ENCODE peak calls at places on chromosomes 12 and 14, in five cellular contexts. One of them, this sample, is unnamed.
A peak's percentile ranks its signal among the peaks of the same experiment; 100 is the strongest.

GRCh38 chr12:45518516-45519235 is 210.8 kb upstream of the ARID2 start:
- DNase-seq in OCI-LY7: no peak
- DNase-seq in neural progenitor cell: no peak
- DNase-seq in mesenchymal stem cell: no peak
- DNase-seq in IMR-90: no peak
- DNase-seq in this sample: no peak

GRCh38 chr12:4909734-4910501 is at the start of gene KCNA1:
- DNase-seq in neural progenitor cell: peak; percentile 68
- DNase-seq in mesenchymal stem cell: no peak
- DNase-seq in OCI-LY7: no peak
- DNase-seq in IMR-90: no peak
- DNase-seq in this sample: peak; percentile 42

GRCh38 chr12:86623267-86623666 is 367.1 kb upstream of the MGAT4C start:
- DNase-seq in neural progenitor cell: no peak
- DNase-seq in IMR-90: no peak
- DNase-seq in mesenchymal stem cell: peak; percentile 22
- DNase-seq in OCI-LY7: no peak
- DNase-seq in this sample: no peak

GRCh38 chr14:44766285-44766684 is 195.5 kb downstream of the KLHL28 start:
- DNase-seq in mesenchymal stem cell: no peak
- DNase-seq in OCI-LY7: no peak
- DNase-seq in IMR-90: no peak
- DNase-seq in neural progenitor cell: no peak
- DNase-seq in this sample: no peak

GRCh38 chr14:101636081-101636560 is 74.8 kb downstream of the DIO3 start:
- DNase-seq in neural progenitor cell: no peak
- DNase-seq in OCI-LY7: no peak
- DNase-seq in IMR-90: no peak
- DNase-seq in mesenchymal stem cell: no peak
- DNase-seq in this sample: no peak

GRCh38 chr12:12495536-12495935 is 67.1 kb downstream of the DUSP16 start:
- DNase-seq in IMR-90: no peak
- DNase-seq in neural progenitor cell: no peak
- DNase-seq in OCI-LY7: no peak
- DNase-seq in mesenchymal stem cell: no peak
- DNase-seq in this sample: no peak

GRCh38 chr14:34098045-34098984 is 147.4 kb upstream of the EGLN3 start:
- DNase-seq in OCI-LY7: no peak
- DNase-seq in mesenchymal stem cell: peak; percentile 58
- DNase-seq in neural progenitor cell: peak; percentile 50
- DNase-seq in IMR-90: peak; percentile 29
- DNase-seq in this sample: peak; percentile 63

GRCh38 chr14:38367922-38368321 is 112.0 kb upstream of the CLEC14A start:
- DNase-seq in neural progenitor cell: no peak
- DNase-seq in mesenchymal stem cell: no peak
- DNase-seq in OCI-LY7: no peak
- DNase-seq in IMR-90: no peak
- DNase-seq in this sample: no peak

GRCh38 chr14:73760598-73761586 is 46.7 kb upstream of the PNMA1 start:
- DNase-seq in IMR-90: no peak
- DNase-seq in neural progenitor cell: no peak
- DNase-seq in OCI-LY7: peak; percentile 13
- DNase-seq in mesenchymal stem cell: no peak
- DNase-seq in this sample: no peak

GRCh38 chr12:57460457-57461325 is 1.1 kb downstream of the GLI1 start:
- DNase-seq in mesenchymal stem cell: no peak
- DNase-seq in IMR-90: no peak
- DNase-seq in OCI-LY7: peak; percentile 60
- DNase-seq in neural progenitor cell: peak; percentile 96
- DNase-seq in this sample: no peak

GRCh38 chr12:110247340-110248095 is 33.5 kb upstream of the ATP2A2 start:
- DNase-seq in neural progenitor cell: no peak
- DNase-seq in OCI-LY7: no peak
- DNase-seq in IMR-90: no peak
- DNase-seq in mesenchymal stem cell: peak; percentile 35
- DNase-seq in this sample: no peak
- H3K36me3 ChIP-seq in neural progenitor cell: no peaks in the 10 kb centered on the region
- H3K36me3 ChIP-seq in OCI-LY7: no peaks in the 10 kb centered on the region
- H3K36me3 ChIP-seq in IMR-90: peaks cover 3% of the 10 kb centered on the region
- H3K36me3 ChIP-seq in mesenchymal stem cell: peaks cover 7% of the 10 kb centered on the region
- H3K36me3 ChIP-seq in this sample: no peaks in the 10 kb centered on the region

GRCh38 chr14:59308706-59309105 is 120.2 kb downstream of the DAAM1 start:
- DNase-seq in OCI-LY7: no peak
- DNase-seq in mesenchymal stem cell: no peak
- DNase-seq in IMR-90: no peak
- DNase-seq in neural progenitor cell: no peak
- DNase-seq in this sample: peak; percentile 24
- H3K4me2 ChIP-seq in OCI-LY7: no peak overlapping the region
- H3K4me2 ChIP-seq in mesenchymal stem cell: no peak overlapping the region
- H3K4me2 ChIP-seq in IMR-90: no peak overlapping the region
- H3K4me2 ChIP-seq in neural progenitor cell: no peak overlapping the region
- H3K4me2 ChIP-seq in this sample: peak overlapping the region; percentile 6

GRCh38 chr12:863285-863684 is 86.2 kb downstream of the RAD52 start:
- DNase-seq in neural progenitor cell: no peak
- DNase-seq in IMR-90: no peak
- DNase-seq in OCI-LY7: no peak
- DNase-seq in mesenchymal stem cell: no peak
- DNase-seq in this sample: no peak
- H3K36me3 ChIP-seq in neural progenitor cell: peaks cover 36% of the 10 kb centered on the region
- H3K36me3 ChIP-seq in IMR-90: peaks cover 31% of the 10 kb centered on the region
- H3K36me3 ChIP-seq in OCI-LY7: peaks cover 78% of the 10 kb centered on the region
- H3K36me3 ChIP-seq in mesenchymal stem cell: peaks cover 97% of the 10 kb centered on the region
- H3K36me3 ChIP-seq in this sample: peaks cover 82% of the 10 kb centered on the region

GRCh38 chr12:25458047-25458552 is 95.0 kb downstream of the LMNTD1 start:
- DNase-seq in mesenchymal stem cell: peak; percentile 93
- DNase-seq in OCI-LY7: no peak
- DNase-seq in neural progenitor cell: no peak
- DNase-seq in IMR-90: peak; percentile 97
- DNase-seq in this sample: peak; percentile 97
- H3K4me2 ChIP-seq in mesenchymal stem cell: peak overlapping the region; percentile 45
- H3K4me2 ChIP-seq in OCI-LY7: no peak overlapping the region
- H3K4me2 ChIP-seq in neural progenitor cell: no peak overlapping the region
- H3K4me2 ChIP-seq in IMR-90: peak overlapping the region; percentile 80
- H3K4me2 ChIP-seq in this sample: peak overlapping the region; percentile 74

DNA sequence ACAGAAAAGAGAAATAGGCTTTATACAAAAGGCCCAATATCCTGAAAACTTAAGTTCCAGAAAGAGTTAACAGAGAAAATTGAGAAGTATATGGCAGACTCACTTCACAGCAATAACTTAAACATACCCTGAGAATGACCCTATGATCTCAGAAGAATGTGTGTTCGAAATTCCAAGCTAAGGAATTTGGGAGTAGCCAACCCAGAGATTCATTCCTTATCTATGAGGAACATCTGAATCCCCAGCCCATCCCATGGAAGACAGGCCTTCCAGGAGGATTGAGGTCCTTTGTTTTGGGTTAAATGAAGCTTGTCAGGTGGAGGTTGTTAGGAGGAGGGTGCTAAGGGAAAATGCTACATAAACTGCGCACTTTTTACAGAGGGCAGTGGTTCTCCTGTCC is 7.5 kb upstream of the SAV1 start:
- DNase-seq in IMR-90: peak; percentile 29
- DNase-seq in OCI-LY7: no peak
- DNase-seq in mesenchymal stem cell: no peak
- DNase-seq in neural progenitor cell: no peak
- DNase-seq in this sample: peak; percentile 20
- H3K36me3 ChIP-seq in IMR-90: no peaks in the 10 kb centered on the region
- H3K36me3 ChIP-seq in OCI-LY7: no peaks in the 10 kb centered on the region
- H3K36me3 ChIP-seq in mesenchymal stem cell: no peaks in the 10 kb centered on the region
- H3K36me3 ChIP-seq in neural progenitor cell: no peaks in the 10 kb centered on the region
- H3K36me3 ChIP-seq in this sample: no peaks in the 10 kb centered on the region

GRCh38 chr14:104755621-104756020 is 2.7 kb downstream of the SIVA1 start:
- DNase-seq in OCI-LY7: no peak
- DNase-seq in neural progenitor cell: no peak
- DNase-seq in mesenchymal stem cell: no peak
- DNase-seq in IMR-90: no peak
- DNase-seq in this sample: no peak
- H3K4me2 ChIP-seq in OCI-LY7: peak overlapping the region; percentile 100
- H3K4me2 ChIP-seq in neural progenitor cell: no peak overlapping the region
- H3K4me2 ChIP-seq in mesenchymal stem cell: no peak overlapping the region
- H3K4me2 ChIP-seq in IMR-90: no peak overlapping the region
- H3K4me2 ChIP-seq in this sample: no peak overlapping the region

DNA sequence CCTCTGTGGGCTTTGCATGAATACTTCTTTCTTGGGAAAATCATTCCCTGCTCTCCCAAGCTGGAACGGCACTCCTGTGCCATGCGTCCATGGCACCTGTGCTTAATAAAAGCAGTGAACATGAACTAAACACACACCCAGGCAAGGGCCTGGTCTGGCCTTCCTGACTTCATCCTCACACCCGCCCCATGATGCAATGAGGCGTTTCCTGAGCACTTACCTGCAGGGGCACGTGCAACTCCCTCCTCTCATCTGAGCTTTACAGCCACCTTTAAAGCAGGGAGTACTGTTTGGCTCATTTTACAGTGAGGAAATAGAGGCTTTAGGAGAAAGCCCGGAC is 219.7 kb downstream of the SLC41A2 start:
- DNase-seq in OCI-LY7: no peak
- DNase-seq in neural progenitor cell: no peak
- DNase-seq in IMR-90: no peak
- DNase-seq in mesenchymal stem cell: no peak
- DNase-seq in this sample: no peak
- H3K36me3 ChIP-seq in OCI-LY7: no peaks in the 10 kb centered on the region
- H3K36me3 ChIP-seq in neural progenitor cell: no peaks in the 10 kb centered on the region
- H3K36me3 ChIP-seq in IMR-90: no peaks in the 10 kb centered on the region
- H3K36me3 ChIP-seq in mesenchymal stem cell: no peaks in the 10 kb centered on the region
- H3K36me3 ChIP-seq in this sample: no peaks in the 10 kb centered on the region

GRCh38 chr14:23034498-23035302 is at the start of gene PSMB5:
- DNase-seq in IMR-90: peak; percentile 96
- DNase-seq in neural progenitor cell: peak; percentile 95
- DNase-seq in OCI-LY7: peak; percentile 98
- DNase-seq in mesenchymal stem cell: peak; percentile 96
- DNase-seq in this sample: peak; percentile 98
- H3K4me2 ChIP-seq in IMR-90: peak within 1 kb of the TSS; percentile 90
- H3K4me2 ChIP-seq in neural progenitor cell: peak within 1 kb of the TSS; percentile 77
- H3K4me2 ChIP-seq in OCI-LY7: peak within 1 kb of the TSS; percentile 85
- H3K4me2 ChIP-seq in mesenchymal stem cell: peak within 1 kb of the TSS; percentile 89
- H3K4me2 ChIP-seq in this sample: peak within 1 kb of the TSS; percentile 88